ENCODE peak calls at places on chromosome 13, in six cellular contexts. One of them, this sample, is unnamed.

GRCh38 chr13:43268632-43269031 is 245.2 kb downstream of the DNAJC15 start:
- DNase-seq in A549: no peak
- DNase-seq in endothelial cell of umbilical vein: no peak
- DNase-seq in GM12878: no peak
- DNase-seq in K562: no peak
- DNase-seq in HepG2: no peak
- DNase-seq in this sample: no peak

GRCh38 chr13:98172570-98173405 is 4.3 kb downstream of the RNF113B start:
- DNase-seq in A549: no peak
- DNase-seq in endothelial cell of umbilical vein: no peak
- DNase-seq in GM12878: no peak
- DNase-seq in K562: no peak
- DNase-seq in HepG2: no peak
- DNase-seq in this sample: no peak

GRCh38 chr13:88526186-88526852 is 855.1 kb downstream of the SLITRK5 start:
- DNase-seq in A549: no peak
- DNase-seq in endothelial cell of umbilical vein: no peak
- DNase-seq in GM12878: no peak
- DNase-seq in K562: no peak
- DNase-seq in HepG2: no peak
- DNase-seq in this sample: no peak

GRCh38 chr13:31067416-31068118 is 94.1 kb downstream of the HSPH1 start:
- DNase-seq in A549: peak; percentile 15
- DNase-seq in endothelial cell of umbilical vein: no peak
- DNase-seq in GM12878: no peak
- DNase-seq in K562: no peak
- DNase-seq in HepG2: no peak
- DNase-seq in this sample: no peak

GRCh38 chr13:46008631-46009030 is 43.9 kb downstream of the ZC3H13 start:
- DNase-seq in A549: no peak
- DNase-seq in endothelial cell of umbilical vein: no peak
- DNase-seq in GM12878: no peak
- DNase-seq in K562: no peak
- DNase-seq in HepG2: no peak
- DNase-seq in this sample: no peak

GRCh38 chr13:46154136-46154854 is 27.7 kb downstream of the LCP1 start:
- DNase-seq in A549: no peak
- DNase-seq in endothelial cell of umbilical vein: no peak
- DNase-seq in GM12878: no peak
- DNase-seq in K562: no peak
- DNase-seq in HepG2: no peak
- DNase-seq in this sample: no peak

GRCh38 chr13:98930014-98930625 is 47.7 kb downstream of the DOCK9 start:
- DNase-seq in A549: no peak
- DNase-seq in endothelial cell of umbilical vein: peak; percentile 64
- DNase-seq in GM12878: no peak
- DNase-seq in K562: no peak
- DNase-seq in HepG2: no peak
- DNase-seq in this sample: no peak

GRCh38 chr13:47845981-47846380 is 155.1 kb downstream of the SUCLA2 start:
- DNase-seq in A549: no peak
- DNase-seq in endothelial cell of umbilical vein: no peak
- DNase-seq in GM12878: no peak
- DNase-seq in K562: no peak
- DNase-seq in HepG2: no peak
- DNase-seq in this sample: no peak

GRCh38 chr13:39144941-39145533 is 106.8 kb downstream of the NHLRC3 start:
- DNase-seq in A549: peak; percentile 25
- DNase-seq in endothelial cell of umbilical vein: peak; percentile 65
- DNase-seq in GM12878: no peak
- DNase-seq in K562: peak; percentile 17
- DNase-seq in HepG2: no peak
- DNase-seq in this sample: peak; percentile 71

GRCh38 chr13:91406619-91407018 is 8.2 kb downstream of the GPC5 start:
- DNase-seq in A549: peak; percentile 2
- DNase-seq in endothelial cell of umbilical vein: peak; percentile 56
- DNase-seq in GM12878: no peak
- DNase-seq in K562: peak; percentile 87
- DNase-seq in HepG2: peak; percentile 79
- DNase-seq in this sample: peak; percentile 64

GRCh38 chr13:33782631-33783030 is 35.3 kb upstream of the RFC3 start:
- DNase-seq in A549: no peak
- DNase-seq in endothelial cell of umbilical vein: no peak
- DNase-seq in GM12878: no peak
- DNase-seq in K562: no peak
- DNase-seq in HepG2: no peak
- DNase-seq in this sample: no peak

GRCh38 chr13:107203146-107203847 is 635.4 kb upstream of the ARGLU1 start:
- DNase-seq in A549: peak; percentile 5
- DNase-seq in endothelial cell of umbilical vein: peak; percentile 82
- DNase-seq in GM12878: no peak
- DNase-seq in K562: peak; percentile 6
- DNase-seq in HepG2: peak; percentile 63
- DNase-seq in this sample: peak; percentile 43

GRCh38 chr13:94323746-94324408 is 155.6 kb downstream of the DCT start:
- DNase-seq in A549: no peak
- DNase-seq in endothelial cell of umbilical vein: no peak
- DNase-seq in GM12878: no peak
- DNase-seq in K562: no peak
- DNase-seq in HepG2: no peak
- DNase-seq in this sample: no peak

GRCh38 chr13:39616087-39616694 is 13.2 kb upstream of the LHFPL6 start:
- DNase-seq in A549: peak; percentile 53
- DNase-seq in endothelial cell of umbilical vein: peak; percentile 70
- DNase-seq in GM12878: no peak
- DNase-seq in K562: peak; percentile 44
- DNase-seq in HepG2: peak; percentile 56
- DNase-seq in this sample: peak; percentile 83

GRCh38 chr13:43676320-43676719 is 110.5 kb downstream of the ENOX1 start:
- DNase-seq in A549: no peak
- DNase-seq in endothelial cell of umbilical vein: no peak
- DNase-seq in GM12878: peak; percentile 35
- DNase-seq in K562: no peak
- DNase-seq in HepG2: no peak
- DNase-seq in this sample: no peak

GRCh38 chr13:93226623-93227279 is at the start of gene GPC6:
- DNase-seq in A549: no peak
- DNase-seq in endothelial cell of umbilical vein: no peak
- DNase-seq in GM12878: no peak
- DNase-seq in K562: peak; percentile 66
- DNase-seq in HepG2: peak; percentile 79
- DNase-seq in this sample: no peak

GRCh38 chr13:71860547-71861131 is 6.4 kb downstream of the DACH1 start:
- DNase-seq in A549: no peak
- DNase-seq in endothelial cell of umbilical vein: peak; percentile 79
- DNase-seq in GM12878: no peak
- DNase-seq in K562: no peak
- DNase-seq in HepG2: no peak
- DNase-seq in this sample: peak; percentile 16

GRCh38 chr13:97340399-97340798 is 93.6 kb upstream of the RAP2A start:
- DNase-seq in A549: no peak
- DNase-seq in endothelial cell of umbilical vein: no peak
- DNase-seq in GM12878: no peak
- DNase-seq in K562: no peak
- DNase-seq in HepG2: no peak
- DNase-seq in this sample: no peak

GRCh38 chr13:66410314-66410713 is 819.8 kb downstream of the PCDH9 start:
- DNase-seq in A549: no peak
- DNase-seq in endothelial cell of umbilical vein: no peak
- DNase-seq in GM12878: no peak
- DNase-seq in K562: no peak
- DNase-seq in HepG2: no peak
- DNase-seq in this sample: no peak

GRCh38 chr13:96052655-96053002 is 572 bp downstream of the UGGT2 start:
- DNase-seq in A549: peak; percentile 39
- DNase-seq in endothelial cell of umbilical vein: peak; percentile 58
- DNase-seq in GM12878: peak; percentile 28
- DNase-seq in K562: peak; percentile 17
- DNase-seq in HepG2: peak; percentile 52
- DNase-seq in this sample: peak; percentile 76

GRCh38 chr13:109055850-109056249 is 426.4 kb downstream of the MYO16 start:
- DNase-seq in A549: no peak
- DNase-seq in endothelial cell of umbilical vein: no peak
- DNase-seq in GM12878: no peak
- DNase-seq in K562: no peak
- DNase-seq in HepG2: no peak
- DNase-seq in this sample: no peak

GRCh38 chr13:94333131-94333820 is 146.2 kb downstream of the DCT start:
- DNase-seq in A549: no peak
- DNase-seq in endothelial cell of umbilical vein: no peak
- DNase-seq in GM12878: no peak
- DNase-seq in K562: no peak
- DNase-seq in HepG2: no peak
- DNase-seq in this sample: no peak

GRCh38 chr13:48741377-48741776 is 87.6 kb downstream of the CYSLTR2 start:
- DNase-seq in A549: no peak
- DNase-seq in endothelial cell of umbilical vein: peak; percentile 37
- DNase-seq in GM12878: no peak
- DNase-seq in K562: no peak
- DNase-seq in HepG2: no peak
- DNase-seq in this sample: no peak

GRCh38 chr13:23868521-23868920 is 20.7 kb downstream of the MIPEP start:
- DNase-seq in A549: no peak
- DNase-seq in endothelial cell of umbilical vein: no peak
- DNase-seq in GM12878: no peak
- DNase-seq in K562: no peak
- DNase-seq in HepG2: no peak
- DNase-seq in this sample: no peak
- H3K4me3 ChIP-seq in A549: no peak overlapping the region
- H3K4me3 ChIP-seq in endothelial cell of umbilical vein: no peak overlapping the region
- H3K4me3 ChIP-seq in GM12878: no peak overlapping the region
- H3K4me3 ChIP-seq in K562: no peak overlapping the region
- H3K4me3 ChIP-seq in HepG2: no peak overlapping the region
- H3K4me3 ChIP-seq in this sample: no peak overlapping the region

DNA sequence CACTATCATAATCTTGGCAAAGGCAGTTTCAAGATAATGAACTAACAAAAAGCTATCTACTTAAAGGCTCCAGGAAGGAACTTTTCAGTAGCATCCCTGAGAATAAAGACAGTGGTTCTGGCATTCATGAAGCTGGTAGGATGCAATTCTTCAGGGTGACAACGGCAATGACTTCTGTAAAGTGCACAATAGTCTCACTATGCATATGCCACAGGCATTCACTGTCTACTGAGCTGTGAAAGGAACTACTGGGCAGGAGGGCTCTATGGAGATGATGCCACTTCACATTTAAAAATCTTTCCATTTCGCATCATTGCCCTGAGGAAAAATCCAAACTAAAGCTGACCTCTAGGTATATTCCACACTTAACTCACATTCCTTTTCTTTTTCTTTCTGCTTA is 2020.6 kb upstream of the PCDH20 start:
- DNase-seq in A549: no peak
- DNase-seq in endothelial cell of umbilical vein: no peak
- DNase-seq in GM12878: no peak
- DNase-seq in K562: no peak
- DNase-seq in HepG2: no peak
- DNase-seq in this sample: no peak
- TF ChIP-seq MYC in A549: no peak
- TF ChIP-seq MYC in endothelial cell of umbilical vein: no peak
- TF ChIP-seq MYC in GM12878: no peak
- TF ChIP-seq MYC in K562: no peak
- TF ChIP-seq MYC in HepG2: no peak
- TF ChIP-seq MYC in this sample: no peak

DNA sequence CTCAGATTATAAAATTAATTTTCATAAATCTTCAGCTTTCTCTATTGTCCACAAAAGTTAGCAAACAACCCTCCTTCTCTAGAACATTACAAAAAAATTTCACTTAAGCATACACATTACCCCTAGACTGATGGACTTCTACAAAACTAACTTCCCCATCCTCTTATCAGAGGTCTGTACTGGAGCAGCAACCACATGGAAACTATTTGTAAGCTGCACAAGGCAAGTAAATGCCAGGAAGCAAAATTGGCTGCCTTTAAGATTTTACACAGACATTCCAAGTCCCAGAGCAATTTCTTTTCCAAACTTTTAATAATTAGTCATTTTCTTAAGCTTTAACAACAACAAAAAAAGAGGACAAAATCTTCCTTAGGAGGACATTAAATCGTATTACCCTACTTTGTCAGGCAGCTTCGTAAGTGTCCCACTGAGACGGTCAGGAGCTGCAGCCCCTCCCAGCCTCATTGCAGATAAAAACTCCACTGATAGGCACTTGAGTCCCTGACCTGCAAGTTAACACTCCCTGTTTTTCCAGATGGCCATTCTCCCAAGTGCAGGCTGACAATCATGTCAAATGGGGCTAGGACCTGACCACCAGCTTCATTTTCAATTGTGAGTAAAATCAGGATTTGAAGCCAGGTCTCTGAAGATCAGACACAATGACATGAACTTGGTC is 680.1 kb downstream of the DIAPH3 start:
- DNase-seq in A549: no peak
- DNase-seq in endothelial cell of umbilical vein: peak; percentile 54
- DNase-seq in GM12878: no peak
- DNase-seq in K562: no peak
- DNase-seq in HepG2: no peak
- DNase-seq in this sample: no peak
- H3K4me3 ChIP-seq in A549: no peak overlapping the region
- H3K4me3 ChIP-seq in endothelial cell of umbilical vein: no peak overlapping the region
- H3K4me3 ChIP-seq in GM12878: no peak overlapping the region
- H3K4me3 ChIP-seq in K562: no peak overlapping the region
- H3K4me3 ChIP-seq in HepG2: no peak overlapping the region
- H3K4me3 ChIP-seq in this sample: no peak overlapping the region

GRCh38 chr13:30045916-30046704 is 195.7 kb upstream of the UBL3 start:
- DNase-seq in A549: no peak
- DNase-seq in endothelial cell of umbilical vein: no peak
- DNase-seq in GM12878: no peak
- DNase-seq in K562: no peak
- DNase-seq in HepG2: no peak
- DNase-seq in this sample: peak; percentile 46

GRCh38 chr13:30051531-30052060 is 201.2 kb upstream of the UBL3 start:
- DNase-seq in A549: no peak
- DNase-seq in endothelial cell of umbilical vein: no peak
- DNase-seq in GM12878: no peak
- DNase-seq in K562: no peak
- DNase-seq in HepG2: no peak
- DNase-seq in this sample: peak; percentile 64

GRCh38 chr13:30047154-30047874 is 196.9 kb upstream of the UBL3 start:
- DNase-seq in A549: no peak
- DNase-seq in endothelial cell of umbilical vein: no peak
- DNase-seq in GM12878: no peak
- DNase-seq in K562: no peak
- DNase-seq in HepG2: no peak
- DNase-seq in this sample: peak; percentile 93

GRCh38 chr13:30052127-30052526 is 201.7 kb upstream of the UBL3 start:
- DNase-seq in A549: no peak
- DNase-seq in endothelial cell of umbilical vein: no peak
- DNase-seq in GM12878: no peak
- DNase-seq in K562: no peak
- DNase-seq in HepG2: no peak
- DNase-seq in this sample: peak; percentile 98

DNA sequence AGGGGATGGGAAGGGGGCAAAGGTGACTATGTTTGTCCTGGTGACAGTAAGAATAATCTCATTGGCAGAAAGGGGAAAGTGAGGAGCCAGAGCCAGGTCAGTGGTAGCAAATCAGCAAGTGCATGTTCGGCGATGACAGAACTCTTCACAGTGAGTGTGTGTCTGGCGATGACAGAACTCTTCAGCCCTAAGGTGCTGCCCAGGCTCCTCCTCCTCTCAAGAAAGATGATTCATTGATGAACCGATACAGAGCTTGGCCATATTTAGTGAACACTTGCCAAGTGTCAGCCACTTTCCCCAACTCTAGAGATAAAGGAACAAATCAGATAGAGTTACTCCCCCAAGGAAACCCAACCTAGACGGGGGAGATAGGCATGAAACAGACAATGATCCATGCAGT is 199.3 kb upstream of the UBL3 start:
- DNase-seq in A549: no peak
- DNase-seq in endothelial cell of umbilical vein: no peak
- DNase-seq in GM12878: no peak
- DNase-seq in K562: peak; percentile 13
- DNase-seq in HepG2: no peak
- DNase-seq in this sample: peak; percentile 24
- TF ChIP-seq MYC in A549: no peak
- TF ChIP-seq MYC in endothelial cell of umbilical vein: no peak
- TF ChIP-seq MYC in GM12878: no peak
- TF ChIP-seq MYC in K562: no peak
- TF ChIP-seq MYC in HepG2: no peak
- TF ChIP-seq MYC in this sample: no peak